ENCODE peak calls at places on chromosome 10, in nine cellular contexts. J is caudate nucleus, D is DND-41, M is Kasumi-1, X is EL, Q is activated T-cell treated with anti-CD3 and anti-CD28 coated beads for 1 hour, V is lower leg skin, R is heart left ventricle, W is T follicular helper cell. Y is an unnamed sample.

GRCh38 chr10:75397571-75397921 is 4.0 kb downstream of the ZNF503 start:
- DNase-seq in J (no peak), D (no peak), M (no peak), X (no peak), Q (no peak), V (no peak), R (no peak), W (no peak), Y (no peak)

GRCh38 chr10:52951819-52952218 is 179.2 kb upstream of the MBL2 start:
- DNase-seq in J (no peak), D (no peak), M (peak), X (peak), Q (no peak), V (no peak), R (peak), W (no peak), Y (peak)

GRCh38 chr10:35352508-35352907 is 16.2 kb downstream of the CCNY start:
- DNase-seq in J (no peak), D (peak), M (no peak), X (no peak), Q (no peak), V (no peak), R (no peak), W (no peak), Y (no peak)

GRCh38 chr10:124384591-124385190 is 34.0 kb downstream of the OAT start:
- DNase-seq in J (no peak), D (no peak), M (no peak), X (no peak), Q (no peak), V (peak), R (no peak), W (no peak), Y (no peak)

GRCh38 chr10:24723386-24723787 is 300 bp downstream of the ARHGAP21 start:
- DNase-seq in J (no peak), D (peak), M (no peak), X (peak), Q (no peak), V (no peak), R (no peak), W (no peak), Y (peak)

GRCh38 chr10:6912929-6913328 is 332.9 kb upstream of the PRKCQ start:
- DNase-seq in J (no peak), D (no peak), M (no peak), X (no peak), Q (no peak), V (no peak), R (no peak), W (no peak), Y (no peak)

GRCh38 chr10:10499839-10500238 is 517.8 kb upstream of the CELF2 start:
- DNase-seq in J (no peak), D (no peak), M (peak), X (peak), Q (no peak), V (no peak), R (no peak), W (no peak), Y (no peak)

GRCh38 chr10:10208156-10208555 is 809.5 kb upstream of the CELF2 start:
- DNase-seq in J (no peak), D (no peak), M (no peak), X (no peak), Q (no peak), V (no peak), R (no peak), W (no peak), Y (no peak)

GRCh38 chr10:110571093-110571743 is 3.7 kb downstream of the SMC3 start:
- DNase-seq in J (no peak), D (no peak), M (no peak), X (no peak), Q (no peak), V (no peak), R (no peak), W (no peak), Y (no peak)